ENCODE peak calls at places on chromosomes 6 and 20, in nine cellular contexts. One of them, this sample, is unnamed.

GRCh38 chr6:137093183-137094069 is 48.7 kb upstream of the IL20RA start:
- DNase-seq in kidney: no peak
- DNase-seq in AG09309: no peak
- DNase-seq in ovary: no peak
- DNase-seq in lower lobe of right lung: no peak
- DNase-seq in heart left ventricle: no peak
- DNase-seq in endothelial cell of umbilical vein: no peak
- DNase-seq in body of pancreas: no peak
- DNase-seq in colonic mucosa: no peak
- DNase-seq in this sample: no peak

GRCh38 chr6:111427341-111428116 is 55.5 kb downstream of the REV3L start:
- DNase-seq in kidney: no peak
- DNase-seq in AG09309: peak
- DNase-seq in ovary: no peak
- DNase-seq in lower lobe of right lung: no peak
- DNase-seq in heart left ventricle: no peak
- DNase-seq in endothelial cell of umbilical vein: peak
- DNase-seq in body of pancreas: peak
- DNase-seq in colonic mucosa: no peak
- DNase-seq in this sample: peak

GRCh38 chr6:102895683-102896082 is 1502.2 kb downstream of the GRIK2 start:
- DNase-seq in kidney: no peak
- DNase-seq in AG09309: no peak
- DNase-seq in ovary: no peak
- DNase-seq in lower lobe of right lung: no peak
- DNase-seq in heart left ventricle: no peak
- DNase-seq in endothelial cell of umbilical vein: no peak
- DNase-seq in body of pancreas: no peak
- DNase-seq in colonic mucosa: no peak
- DNase-seq in this sample: no peak

GRCh38 chr20:44470327-44470726 is 5.3 kb upstream of the TTPAL start:
- DNase-seq in kidney: no peak
- DNase-seq in AG09309: no peak
- DNase-seq in ovary: no peak
- DNase-seq in lower lobe of right lung: no peak
- DNase-seq in heart left ventricle: no peak
- DNase-seq in endothelial cell of umbilical vein: no peak
- DNase-seq in body of pancreas: peak
- DNase-seq in colonic mucosa: no peak
- DNase-seq in this sample: no peak

GRCh38 chr20:53124075-53124532 is 151.9 kb downstream of the TSHZ2 start:
- DNase-seq in kidney: no peak
- DNase-seq in AG09309: no peak
- DNase-seq in ovary: no peak
- DNase-seq in lower lobe of right lung: no peak
- DNase-seq in heart left ventricle: no peak
- DNase-seq in endothelial cell of umbilical vein: no peak
- DNase-seq in body of pancreas: peak
- DNase-seq in colonic mucosa: no peak
- DNase-seq in this sample: no peak

GRCh38 chr6:44059359-44060342 is 67.6 kb downstream of the MRPL14 start:
- DNase-seq in kidney: no peak
- DNase-seq in AG09309: no peak
- DNase-seq in ovary: no peak
- DNase-seq in lower lobe of right lung: peak
- DNase-seq in heart left ventricle: no peak
- DNase-seq in endothelial cell of umbilical vein: peak
- DNase-seq in body of pancreas: no peak
- DNase-seq in colonic mucosa: no peak
- DNase-seq in this sample: no peak

GRCh38 chr20:19572031-19572430 is 186.0 kb upstream of the RIN2 start:
- DNase-seq in kidney: no peak
- DNase-seq in AG09309: no peak
- DNase-seq in ovary: no peak
- DNase-seq in lower lobe of right lung: no peak
- DNase-seq in heart left ventricle: no peak
- DNase-seq in endothelial cell of umbilical vein: no peak
- DNase-seq in body of pancreas: no peak
- DNase-seq in colonic mucosa: no peak
- DNase-seq in this sample: no peak

GRCh38 chr6:52551483-52552277 is 25.2 kb downstream of the TRAM2 start:
- DNase-seq in kidney: no peak
- DNase-seq in AG09309: no peak
- DNase-seq in ovary: peak
- DNase-seq in lower lobe of right lung: peak
- DNase-seq in heart left ventricle: peak
- DNase-seq in endothelial cell of umbilical vein: peak
- DNase-seq in body of pancreas: peak
- DNase-seq in colonic mucosa: peak
- DNase-seq in this sample: peak

GRCh38 chr6:100078509-100078908 is 84.5 kb upstream of the MCHR2 start:
- DNase-seq in kidney: no peak
- DNase-seq in AG09309: no peak
- DNase-seq in ovary: no peak
- DNase-seq in lower lobe of right lung: no peak
- DNase-seq in heart left ventricle: no peak
- DNase-seq in endothelial cell of umbilical vein: peak
- DNase-seq in body of pancreas: peak
- DNase-seq in colonic mucosa: no peak
- DNase-seq in this sample: no peak

DNA sequence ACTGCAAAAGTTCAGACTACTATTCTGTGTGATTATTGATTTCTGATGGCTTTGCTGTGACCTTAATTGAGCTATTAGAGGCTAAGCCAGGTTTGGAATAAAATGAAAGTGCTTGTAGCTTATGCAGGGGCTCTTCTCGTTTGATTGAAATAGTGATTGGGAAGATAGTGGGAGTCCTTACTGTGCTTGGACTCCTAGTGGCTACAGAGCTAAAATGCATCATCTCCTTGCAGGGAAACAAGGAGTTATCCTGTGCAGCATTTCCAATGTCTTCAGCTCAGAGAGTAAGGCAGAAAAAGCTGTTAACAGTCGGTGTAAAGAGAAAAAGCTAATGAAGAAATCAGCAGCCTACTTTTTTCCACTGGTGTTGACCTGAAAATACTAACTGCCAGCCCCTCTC is 173.5 kb downstream of the SLC35F1 start:
- DNase-seq in kidney: no peak
- DNase-seq in AG09309: no peak
- DNase-seq in ovary: no peak
- DNase-seq in lower lobe of right lung: no peak
- DNase-seq in heart left ventricle: no peak
- DNase-seq in endothelial cell of umbilical vein: no peak
- DNase-seq in body of pancreas: no peak
- DNase-seq in colonic mucosa: no peak
- DNase-seq in this sample: no peak
- H3K4me3 ChIP-seq in kidney: no peak
- H3K4me3 ChIP-seq in AG09309: no peak
- H3K4me3 ChIP-seq in ovary: no peak
- H3K4me3 ChIP-seq in lower lobe of right lung: no peak
- H3K4me3 ChIP-seq in heart left ventricle: no peak
- H3K4me3 ChIP-seq in endothelial cell of umbilical vein: no peak
- H3K4me3 ChIP-seq in body of pancreas: no peak
- H3K4me3 ChIP-seq in colonic mucosa: no peak
- H3K4me3 ChIP-seq in this sample: no peak

GRCh38 chr6:33247977-33248642 is 23.6 kb downstream of the VPS52 start:
- DNase-seq in kidney: peak
- DNase-seq in AG09309: no peak
- DNase-seq in ovary: peak
- DNase-seq in lower lobe of right lung: peak
- DNase-seq in heart left ventricle: peak
- DNase-seq in endothelial cell of umbilical vein: peak
- DNase-seq in body of pancreas: peak
- DNase-seq in colonic mucosa: peak
- DNase-seq in this sample: peak

GRCh38 chr6:33249732-33250625 is 21.7 kb downstream of the VPS52 start:
- DNase-seq in kidney: peak
- DNase-seq in AG09309: no peak
- DNase-seq in ovary: peak
- DNase-seq in lower lobe of right lung: no peak
- DNase-seq in heart left ventricle: peak
- DNase-seq in endothelial cell of umbilical vein: peak
- DNase-seq in body of pancreas: peak
- DNase-seq in colonic mucosa: peak
- DNase-seq in this sample: peak

GRCh38 chr6:33250731-33251130 is 20.9 kb downstream of the VPS52 start:
- DNase-seq in kidney: no peak
- DNase-seq in AG09309: no peak
- DNase-seq in ovary: no peak
- DNase-seq in lower lobe of right lung: no peak
- DNase-seq in heart left ventricle: no peak
- DNase-seq in endothelial cell of umbilical vein: no peak
- DNase-seq in body of pancreas: no peak
- DNase-seq in colonic mucosa: no peak
- DNase-seq in this sample: no peak

GRCh38 chr6:33248643-33248931 is 23.1 kb downstream of the VPS52 start:
- DNase-seq in kidney: no peak
- DNase-seq in AG09309: no peak
- DNase-seq in ovary: no peak
- DNase-seq in lower lobe of right lung: no peak
- DNase-seq in heart left ventricle: no peak
- DNase-seq in endothelial cell of umbilical vein: no peak
- DNase-seq in body of pancreas: no peak
- DNase-seq in colonic mucosa: no peak
- DNase-seq in this sample: peak

DNA sequence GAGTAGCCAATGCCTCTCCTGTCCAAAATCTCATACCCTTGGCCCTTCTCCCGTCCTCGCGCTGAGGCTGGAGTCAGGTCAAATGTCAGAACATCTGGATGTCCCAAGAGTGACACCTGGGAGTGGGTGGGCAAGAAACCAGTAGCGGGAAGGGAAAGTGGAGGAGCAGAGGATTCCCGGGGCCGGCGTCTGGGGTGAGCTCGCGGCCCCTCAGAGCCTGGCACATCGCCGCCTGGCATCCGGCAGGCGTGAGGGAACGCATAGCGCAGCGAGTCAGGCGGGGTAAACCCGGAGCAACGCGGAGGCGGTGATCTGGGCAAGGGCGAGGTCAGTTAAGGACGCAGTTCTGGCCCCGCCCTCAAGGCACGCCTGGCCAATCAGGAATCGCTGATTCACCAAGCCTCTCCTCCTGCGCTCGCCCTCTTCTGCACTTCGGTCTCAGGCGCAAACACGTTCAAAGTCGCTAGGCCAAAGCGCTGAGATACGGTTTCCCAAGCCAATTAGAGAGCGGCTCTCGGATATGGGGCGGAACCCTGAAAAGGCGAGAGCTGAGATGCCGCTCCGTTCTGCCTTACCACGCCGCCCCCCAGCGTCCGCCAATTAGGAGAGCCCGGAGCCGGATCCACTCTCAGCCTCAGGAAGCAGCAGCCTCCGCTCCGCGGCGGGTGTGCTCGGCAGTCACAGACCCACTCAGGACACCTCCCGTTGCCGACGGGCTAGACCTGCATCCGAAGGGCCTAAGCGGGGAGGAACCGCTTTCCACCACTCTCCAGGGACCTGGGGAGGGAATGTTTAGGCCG is 22.5 kb downstream of the VPS52 start:
- DNase-seq in kidney: peak
- DNase-seq in AG09309: peak
- DNase-seq in ovary: peak
- DNase-seq in lower lobe of right lung: peak
- DNase-seq in heart left ventricle: peak
- DNase-seq in endothelial cell of umbilical vein: peak
- DNase-seq in body of pancreas: peak
- DNase-seq in colonic mucosa: peak
- DNase-seq in this sample: peak
- TF ChIP-seq CTCF in kidney: peak
- TF ChIP-seq CTCF in AG09309: no peak
- TF ChIP-seq CTCF in ovary: no peak
- TF ChIP-seq CTCF in lower lobe of right lung: peak
- TF ChIP-seq CTCF in heart left ventricle: no peak
- TF ChIP-seq CTCF in endothelial cell of umbilical vein: peak
- TF ChIP-seq CTCF in body of pancreas: peak
- TF ChIP-seq CTCF in colonic mucosa: no peak
- TF ChIP-seq CTCF in this sample: no peak

DNA sequence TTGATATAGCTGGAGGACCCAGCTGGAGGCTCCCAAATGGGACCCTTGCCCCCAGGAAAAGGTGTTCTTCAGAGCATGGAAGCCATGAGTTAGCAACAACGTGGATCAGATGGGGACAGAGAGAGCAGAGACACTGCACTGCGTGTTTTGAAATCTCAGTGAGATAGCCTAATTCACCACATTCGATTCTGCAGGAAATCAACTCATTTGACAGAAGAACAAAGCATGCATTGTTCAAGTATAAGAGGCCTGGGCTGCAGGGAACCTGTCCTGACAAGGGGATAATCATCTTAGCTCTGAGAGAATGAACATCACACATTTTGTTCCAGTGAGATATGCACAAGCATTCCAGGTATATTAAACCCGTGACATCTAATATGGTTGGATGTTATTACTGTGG is 450.2 kb downstream of the CDH26 start:
- DNase-seq in kidney: no peak
- DNase-seq in AG09309: no peak
- DNase-seq in ovary: no peak
- DNase-seq in lower lobe of right lung: no peak
- DNase-seq in heart left ventricle: no peak
- DNase-seq in endothelial cell of umbilical vein: no peak
- DNase-seq in body of pancreas: no peak
- DNase-seq in colonic mucosa: no peak
- DNase-seq in this sample: no peak
- H3K4me3 ChIP-seq in kidney: no peak
- H3K4me3 ChIP-seq in AG09309: no peak
- H3K4me3 ChIP-seq in ovary: no peak
- H3K4me3 ChIP-seq in lower lobe of right lung: no peak
- H3K4me3 ChIP-seq in heart left ventricle: no peak
- H3K4me3 ChIP-seq in endothelial cell of umbilical vein: no peak
- H3K4me3 ChIP-seq in body of pancreas: no peak
- H3K4me3 ChIP-seq in colonic mucosa: no peak
- H3K4me3 ChIP-seq in this sample: no peak

GRCh38 chr6:125189494-125189893 is 35.9 kb downstream of the TPD52L1 start:
- DNase-seq in kidney: no peak
- DNase-seq in AG09309: no peak
- DNase-seq in ovary: no peak
- DNase-seq in lower lobe of right lung: no peak
- DNase-seq in heart left ventricle: no peak
- DNase-seq in endothelial cell of umbilical vein: peak
- DNase-seq in body of pancreas: no peak
- DNase-seq in colonic mucosa: no peak
- DNase-seq in this sample: no peak

GRCh38 chr6:125190667-125191066 is 37.1 kb downstream of the TPD52L1 start:
- DNase-seq in kidney: no peak
- DNase-seq in AG09309: no peak
- DNase-seq in ovary: no peak
- DNase-seq in lower lobe of right lung: no peak
- DNase-seq in heart left ventricle: no peak
- DNase-seq in endothelial cell of umbilical vein: no peak
- DNase-seq in body of pancreas: no peak
- DNase-seq in colonic mucosa: no peak
- DNase-seq in this sample: no peak

GRCh38 chr6:125191916-125192609 is 38.5 kb downstream of the TPD52L1 start:
- DNase-seq in kidney: no peak
- DNase-seq in AG09309: peak
- DNase-seq in ovary: peak
- DNase-seq in lower lobe of right lung: peak
- DNase-seq in heart left ventricle: peak
- DNase-seq in endothelial cell of umbilical vein: peak
- DNase-seq in body of pancreas: peak
- DNase-seq in colonic mucosa: peak
- DNase-seq in this sample: peak

GRCh38 chr6:125188037-125188436 is 34.5 kb downstream of the TPD52L1 start:
- DNase-seq in kidney: no peak
- DNase-seq in AG09309: no peak
- DNase-seq in ovary: no peak
- DNase-seq in lower lobe of right lung: no peak
- DNase-seq in heart left ventricle: no peak
- DNase-seq in endothelial cell of umbilical vein: no peak
- DNase-seq in body of pancreas: no peak
- DNase-seq in colonic mucosa: no peak
- DNase-seq in this sample: peak

GRCh38 chr6:125188594-125189203 is 35.1 kb downstream of the TPD52L1 start:
- DNase-seq in kidney: no peak
- DNase-seq in AG09309: no peak
- DNase-seq in ovary: no peak
- DNase-seq in lower lobe of right lung: no peak
- DNase-seq in heart left ventricle: no peak
- DNase-seq in endothelial cell of umbilical vein: no peak
- DNase-seq in body of pancreas: no peak
- DNase-seq in colonic mucosa: no peak
- DNase-seq in this sample: no peak
- TF ChIP-seq CTCF in kidney: no peak
- TF ChIP-seq CTCF in AG09309: no peak
- TF ChIP-seq CTCF in ovary: no peak
- TF ChIP-seq CTCF in lower lobe of right lung: no peak
- TF ChIP-seq CTCF in heart left ventricle: no peak
- TF ChIP-seq CTCF in endothelial cell of umbilical vein: no peak
- TF ChIP-seq CTCF in body of pancreas: no peak
- TF ChIP-seq CTCF in colonic mucosa: no peak
- TF ChIP-seq CTCF in this sample: no peak

This sample was measured in astrocyte of the cerebellum.